ENCODE peak calls at places on chromosomes 12 and 14, in four cellular contexts. One of them, this sample, is unnamed.

GRCh38 chr12:39459027-39459434 is 16.1 kb upstream of the KIF21A start:
- DNase-seq in right atrium auricular region: no peak
- DNase-seq in AML-193: no peak
- DNase-seq in progenitor cell of endocrine pancreas: no peak
- DNase-seq in this sample: no peak

GRCh38 chr14:75711134-75711795 is 50.2 kb downstream of the TTLL5 start:
- DNase-seq in progenitor cell of endocrine pancreas: peak
- DNase-seq in right atrium auricular region: no peak
- DNase-seq in AML-193: peak
- DNase-seq in this sample: no peak

GRCh38 chr14:23566112-23566781 is 1.3 kb downstream of the AP1G2 start:
- DNase-seq in right atrium auricular region: no peak
- DNase-seq in progenitor cell of endocrine pancreas: no peak
- DNase-seq in AML-193: no peak
- DNase-seq in this sample: no peak

GRCh38 chr12:128796439-128797118 is 27.2 kb downstream of the SLC15A4 start:
- DNase-seq in AML-193: no peak
- DNase-seq in right atrium auricular region: no peak
- DNase-seq in progenitor cell of endocrine pancreas: no peak
- DNase-seq in this sample: no peak

GRCh38 chr12:38850463-38850862 is 54.9 kb downstream of the CPNE8 start:
- DNase-seq in right atrium auricular region: no peak
- DNase-seq in progenitor cell of endocrine pancreas: no peak
- DNase-seq in AML-193: no peak
- DNase-seq in this sample: no peak

GRCh38 chr12:64691793-64692583 is 67.2 kb downstream of the GNS start:
- DNase-seq in AML-193: no peak
- DNase-seq in progenitor cell of endocrine pancreas: no peak
- DNase-seq in right atrium auricular region: no peak
- DNase-seq in this sample: no peak

GRCh38 chr12:25692115-25693035 is 139.3 kb upstream of the LMNTD1 start:
- DNase-seq in progenitor cell of endocrine pancreas: no peak
- DNase-seq in AML-193: no peak
- DNase-seq in right atrium auricular region: peak
- DNase-seq in this sample: no peak

GRCh38 chr14:57189070-57189469 is 79.6 kb downstream of the EXOC5 start:
- DNase-seq in AML-193: no peak
- DNase-seq in progenitor cell of endocrine pancreas: no peak
- DNase-seq in right atrium auricular region: no peak
- DNase-seq in this sample: no peak

GRCh38 chr14:60648934-60649814 is at the start of gene SIX1:
- DNase-seq in progenitor cell of endocrine pancreas: peak
- DNase-seq in right atrium auricular region: no peak
- DNase-seq in AML-193: no peak
- DNase-seq in this sample: peak

GRCh38 chr12:116714175-116714574 is 23.7 kb downstream of the SPRING1 start:
- DNase-seq in progenitor cell of endocrine pancreas: no peak
- DNase-seq in AML-193: no peak
- DNase-seq in right atrium auricular region: no peak
- DNase-seq in this sample: no peak

GRCh38 chr12:40253936-40254335 is 29.1 kb downstream of the LRRK2 start:
- DNase-seq in AML-193: no peak
- DNase-seq in progenitor cell of endocrine pancreas: no peak
- DNase-seq in right atrium auricular region: no peak
- DNase-seq in this sample: no peak

GRCh38 chr14:27175489-27175888 is 577.7 kb upstream of the NOVA1 start:
- DNase-seq in right atrium auricular region: no peak
- DNase-seq in progenitor cell of endocrine pancreas: no peak
- DNase-seq in AML-193: no peak
- DNase-seq in this sample: no peak

GRCh38 chr14:91872517-91873470 is 5.5 kb upstream of the TC2N start:
- DNase-seq in progenitor cell of endocrine pancreas: no peak
- DNase-seq in AML-193: no peak
- DNase-seq in right atrium auricular region: peak
- DNase-seq in this sample: peak

GRCh38 chr12:131943389-131943788 is 6.4 kb upstream of the EP400 start:
- DNase-seq in AML-193: no peak
- DNase-seq in right atrium auricular region: no peak
- DNase-seq in progenitor cell of endocrine pancreas: no peak
- DNase-seq in this sample: peak

This sample was measured in coronary artery.